ENCODE peak calls at places on chromosomes 7 and 10, in ten cellular contexts. R is tibial nerve, Z is heart left ventricle, U is A549, A is IMR-90, G is prostate gland, Y is ovary, T is endothelial cell of umbilical vein, D is Peyer's patch, B is vagina. P is an unnamed sample.

GRCh38 chr7:103293526-103293925 is 3.7 kb upstream of the PMPCB start:
- DNase-seq in R (no peak), D (no peak), Y (no peak), B (no peak), U (no peak), G (no peak), Z (no peak), A (no peak), T (no peak), P (no peak)

GRCh38 chr10:5524721-5525531 is at the start of gene CALML3:
- DNase-seq in U (no peak), D (peak; percentile 45), Y (peak; percentile 24), A (no peak), Z (no peak), B (no peak), R (no peak), T (no peak), G (peak; percentile 61), P (no peak)

GRCh38 chr10:5963071-5963470 is 14.3 kb downstream of the IL15RA start:
- DNase-seq in T (no peak), Y (peak; percentile 8), U (no peak), R (no peak), G (no peak), Z (peak; percentile 6), D (peak; percentile 39), A (no peak), B (no peak), P (no peak)

GRCh38 chr10:15824498-15824897 is 35.8 kb downstream of the MINDY3 start:
- DNase-seq in R (no peak), G (no peak), B (no peak), U (peak; percentile 9), A (peak; percentile 44), T (peak; percentile 58), Y (no peak), Z (no peak), D (no peak), P (no peak)

GRCh38 chr10:6722616-6723004 is 142.5 kb upstream of the PRKCQ start:
- DNase-seq in B (no peak), U (peak; percentile 46), Z (no peak), A (peak; percentile 62), G (no peak), Y (no peak), D (no peak), R (no peak), T (no peak), P (no peak)

GRCh38 chr7:22572292-22572691 is 72.3 kb upstream of the STEAP1B start:
- DNase-seq in Z (no peak), T (no peak), U (no peak), A (no peak), D (no peak), G (no peak), Y (no peak), B (no peak), R (no peak), P (no peak)

GRCh38 chr10:5292196-5292735 is 72.5 kb upstream of the UCN3 start:
- DNase-seq in A (no peak), Z (no peak), T (no peak), Y (no peak), B (no peak), D (no peak), G (no peak), U (peak; percentile 68), R (no peak), P (no peak)

GRCh38 chr7:128932862-128933821 is 4.6 kb upstream of the IRF5 start:
- DNase-seq in G (no peak), B (no peak), A (no peak), R (peak; percentile 39), Y (no peak), T (no peak), Z (peak; percentile 64), U (no peak), D (peak; percentile 84), P (no peak)

GRCh38 chr10:122515588-122516231 is 44.8 kb upstream of the DMBT1 start:
- DNase-seq in G (no peak), Y (no peak), B (no peak), D (peak; percentile 79), R (no peak), Z (peak; percentile 68), A (peak; percentile 35), U (no peak), T (no peak), P (no peak)

GRCh38 chr10:110008518-110009339 is 945 bp downstream of the ADD3 start:
- DNase-seq in G (peak; percentile 56), D (peak; percentile 68), Y (peak; percentile 43), T (peak; percentile 38), U (peak; percentile 25), A (no peak), B (no peak), Z (peak; percentile 69), R (peak; percentile 42), P (peak; percentile 76)

GRCh38 chr10:49471532-49471931 is 67.4 kb downstream of the ERCC6 start:
- DNase-seq in D (no peak), U (no peak), G (no peak), Y (no peak), T (no peak), B (no peak), R (no peak), Z (no peak), A (no peak), P (no peak)

GRCh38 chr7:77734590-77735421 is 38.5 kb downstream of the RSBN1L start:
- DNase-seq in Z (no peak), D (peak; percentile 62), U (peak; percentile 15), A (no peak), B (no peak), R (no peak), T (peak; percentile 70), Y (no peak), G (no peak), P (peak; percentile 32)

GRCh38 chr10:97175586-97175985 is 10.2 kb downstream of the SLIT1 start:
- DNase-seq in Y (no peak), B (no peak), Z (no peak), R (no peak), D (no peak), G (no peak), A (no peak), T (no peak), U (no peak), P (no peak)

GRCh38 chr10:8350250-8350967 is 295.9 kb downstream of the GATA3 start:
- DNase-seq in U (no peak), Y (no peak), B (no peak), G (no peak), A (peak; percentile 34), R (no peak), D (no peak), Z (no peak), T (no peak), P (no peak)

GRCh38 chr7:129859188-129859587 is 93.6 kb downstream of the UBE2H start:
- DNase-seq in G (no peak), T (no peak), Y (no peak), Z (no peak), B (no peak), R (peak; percentile 27), U (no peak), A (peak; percentile 15), D (no peak), P (no peak)

GRCh38 chr10:89952314-89952713 is 250.9 kb downstream of the KIF20B start:
- DNase-seq in Y (no peak), G (no peak), Z (no peak), A (no peak), R (no peak), D (no peak), U (no peak), T (no peak), B (no peak), P (no peak)

GRCh38 chr10:6543431-6544005 is 36.6 kb downstream of the PRKCQ start:
- DNase-seq in D (peak; percentile 59), Z (no peak), U (no peak), G (no peak), B (no peak), T (no peak), R (no peak), Y (no peak), A (no peak), P (no peak)

GRCh38 chr7:83701744-83702143 is 52.8 kb upstream of the SEMA3E start:
- DNase-seq in G (no peak), U (no peak), B (no peak), A (no peak), T (no peak), Y (no peak), R (no peak), Z (no peak), D (no peak), P (no peak)

GRCh38 chr7:88224596-88225275 is 4.9 kb upstream of the SRI start:
- DNase-seq in Y (no peak), D (no peak), B (no peak), Z (no peak), R (no peak), U (peak; percentile 21), G (no peak), A (peak; percentile 43), T (no peak), P (no peak)

GRCh38 chr7:3978839-3979238 is 677.8 kb downstream of the SDK1 start:
- DNase-seq in D (no peak), A (no peak), Z (no peak), B (no peak), T (no peak), U (no peak), G (no peak), Y (no peak), R (no peak), P (no peak)
- H3K27ac ChIP-seq in D (no peak overlapping the region), A (no peak overlapping the region), Z (no peak overlapping the region), B (no peak overlapping the region), T (no peak overlapping the region), U (no peak overlapping the region), G (no peak overlapping the region), Y (no peak overlapping the region), R (no peak overlapping the region), P (no peak overlapping the region)

GRCh38 chr7:156420496-156420895 is 220.1 kb upstream of the RNF32 start:
- DNase-seq in U (no peak), R (no peak), G (no peak), Z (no peak), Y (no peak), B (no peak), D (no peak), A (no peak), T (no peak), P (no peak)

GRCh38 chr7:156423876-156424275 is 216.7 kb upstream of the RNF32 start:
- DNase-seq in B (no peak), A (no peak), Z (no peak), T (no peak), U (no peak), Y (no peak), D (no peak), R (no peak), G (no peak), P (no peak)

GRCh38 chr7:156419782-156420181 is 220.8 kb upstream of the RNF32 start:
- DNase-seq in B (no peak), G (no peak), Z (no peak), Y (no peak), A (no peak), D (no peak), U (no peak), T (no peak), R (no peak), P (no peak)
- TF ChIP-seq CTCF in B (no peak), G (no peak), Z (no peak), Y (no peak), A (no peak), D (no peak), U (no peak), T (no peak), R (no peak), P (no peak)

GRCh38 chr7:141737836-141738591 is at the start of gene SSBP1:
- DNase-seq in Y (peak; percentile 90), B (peak; percentile 97), D (peak; percentile 96), Z (peak; percentile 90), U (peak; percentile 98), T (peak; percentile 99), R (peak; percentile 83), G (peak; percentile 88), A (peak; percentile 96), P (peak; percentile 92)
- TF ChIP-seq POLR2A in Y (peak; percentile 59), B (no peak), D (peak; percentile 45), Z (peak; percentile 46), U (peak; percentile 92), T (peak; percentile 89), R (no peak), G (peak; percentile 24), A (peak; percentile 88), P (peak; percentile 27)

GRCh38 chr7:76334320-76334967 is 24.3 kb downstream of the YWHAG start:
- DNase-seq in A (no peak), G (no peak), Z (no peak), Y (no peak), T (no peak), R (no peak), D (no peak), B (no peak), U (no peak), P (no peak)
- H3K27ac ChIP-seq in A (no peak overlapping the region), G (no peak overlapping the region), Z (peak overlapping the region; percentile 74), Y (no peak overlapping the region), T (no peak overlapping the region), R (no peak overlapping the region), D (no peak overlapping the region), B (no peak overlapping the region), U (no peak overlapping the region), P (peak overlapping the region; percentile 69)